ENCODE peak calls at places on chromosomes 12 and 14, in six cellular contexts. Y is C1 segment of cervical spinal cord; P is stimulated activated CD8-positive, alpha-beta memory T cell treated with anti-CD3 and anti-CD28 coated beads, Interleukin-4, amount 100 ng/mL, for 1 hour; T is endothelial cell; V is activated gamma-delta T cell treated with anti-CD3 and anti-CD28 coated beads, Interleukin-2, amount 50 U/mL, for 16 hours; U is fibroblast of the aortic adventitia. A is an unnamed sample.

GRCh38 chr12:72323881-72324280 is 51.7 kb downstream of the TRHDE start:
- DNase-seq in U (no peak), Y (no peak), P (no peak), T (no peak), V (no peak), A (no peak)

GRCh38 chr12:64679487-64679983 is 69.2 kb downstream of the RASSF3 start:
- DNase-seq in T (no peak), P (no peak), U (peak; percentile 83), Y (no peak), V (peak; percentile 37), A (no peak)

GRCh38 chr12:6219980-6220379 is 19.8 kb downstream of the CD9 start:
- DNase-seq in V (no peak), Y (no peak), P (no peak), T (no peak), U (no peak), A (no peak)

GRCh38 chr12:62009445-62009844 is 250.8 kb upstream of the USP15 start:
- DNase-seq in Y (no peak), U (no peak), V (no peak), P (no peak), T (no peak), A (no peak)

GRCh38 chr12:104533134-104533533 is 76.4 kb downstream of the CHST11 start:
- DNase-seq in P (no peak), U (no peak), T (no peak), V (no peak), Y (no peak), A (no peak)

GRCh38 chr14:68270342-68270741 is 450.8 kb downstream of the RAD51B start:
- DNase-seq in P (no peak), V (no peak), Y (no peak), U (no peak), T (no peak), A (no peak)

GRCh38 chr12:117686911-117687377 is 281.8 kb downstream of the KSR2 start:
- DNase-seq in P (no peak), V (no peak), Y (no peak), T (no peak), U (no peak), A (peak; percentile 45)

GRCh38 chr12:40834321-40834720 is 142.1 kb downstream of the CNTN1 start:
- DNase-seq in U (no peak), T (no peak), V (no peak), P (no peak), Y (peak; percentile 93), A (no peak)

GRCh38 chr14:61860294-61860918 is 98.2 kb downstream of the SNAPC1 start:
- DNase-seq in V (peak; percentile 27), T (peak; percentile 68), P (peak; percentile 7), Y (no peak), U (peak; percentile 43), A (peak; percentile 42)

GRCh38 chr14:70821581-70821915 is 12.2 kb upstream of the MAP3K9 start:
- DNase-seq in P (no peak), V (no peak), U (no peak), T (no peak), Y (no peak), A (no peak)

GRCh38 chr12:96431067-96431466 is 30.8 kb upstream of the CDK17 start:
- DNase-seq in T (no peak), Y (no peak), U (no peak), P (no peak), V (no peak), A (no peak)